ENCODE peak calls at places on chromosome 9, in seven cellular contexts. E is stomach, O is NB4, Z is HCT116, G is heart left ventricle, V is IMR-90, W is spleen. L is an unnamed sample.

GRCh38 chr9:77848897-77849296 is 182.7 kb downstream of the GNAQ start:
- DNase-seq in E (no peak), O (peak), Z (no peak), G (no peak), V (peak), W (no peak), L (no peak)

GRCh38 chr9:113808391-113809191 is 67.5 kb upstream of the ZNF618 start:
- DNase-seq in E (no peak), O (peak), Z (peak), G (no peak), V (peak), W (no peak), L (no peak)

GRCh38 chr9:79403495-79403894 is 168.3 kb upstream of the TLE4 start:
- DNase-seq in E (no peak), O (no peak), Z (no peak), G (no peak), V (no peak), W (no peak), L (no peak)

GRCh38 chr9:125759812-125760134 is 12.6 kb downstream of the PBX3 start:
- DNase-seq in E (no peak), O (peak), Z (no peak), G (no peak), V (no peak), W (no peak), L (no peak)

GRCh38 chr9:95570646-95571045 is 53.9 kb upstream of the PTCH1 start:
- DNase-seq in E (no peak), O (peak), Z (no peak), G (no peak), V (no peak), W (no peak), L (no peak)

GRCh38 chr9:37972346-37972745 is 68.4 kb upstream of the SLC25A51 start:
- DNase-seq in E (no peak), O (no peak), Z (no peak), G (no peak), V (peak), W (peak), L (no peak)

GRCh38 chr9:74555015-74555414 is 57.9 kb downstream of the RORB start:
- DNase-seq in E (no peak), O (no peak), Z (no peak), G (peak), V (no peak), W (no peak), L (no peak)

GRCh38 chr9:131503626-131504465 is 1.1 kb downstream of the POMT1 start:
- DNase-seq in E (no peak), O (peak), Z (no peak), G (no peak), V (peak), W (no peak), L (no peak)

GRCh38 chr9:107243757-107244156 is 39.3 kb upstream of the RAD23B start:
- DNase-seq in E (peak), O (no peak), Z (peak), G (no peak), V (peak), W (no peak), L (no peak)

GRCh38 chr9:124975131-124975530 is 34.2 kb upstream of the GOLGA1 start:
- DNase-seq in E (no peak), O (no peak), Z (no peak), G (no peak), V (peak), W (no peak), L (no peak)

GRCh38 chr9:21904371-21904770 is 89.8 kb downstream of the CDKN2A start:
- DNase-seq in E (no peak), O (no peak), Z (no peak), G (no peak), V (peak), W (no peak), L (no peak)

GRCh38 chr9:124011460-124012301 is at the start of gene LHX2:
- DNase-seq in E (peak), O (peak), Z (peak), G (peak), V (peak), W (peak), L (no peak)

GRCh38 chr9:93459432-93459847 is 6.1 kb upstream of the FAM120AOS start:
- DNase-seq in E (no peak), O (no peak), Z (no peak), G (peak), V (no peak), W (no peak), L (no peak)

GRCh38 chr9:734831-735511 is 106.5 kb upstream of the DMRT1 start:
- DNase-seq in E (no peak), O (no peak), Z (no peak), G (peak), V (peak), W (no peak), L (no peak)

GRCh38 chr9:91783876-91784672 is 166.0 kb downstream of the ROR2 start:
- DNase-seq in E (no peak), O (no peak), Z (no peak), G (no peak), V (no peak), W (no peak), L (no peak)

GRCh38 chr9:124222918-124223720 is 34.6 kb upstream of the NEK6 start:
- DNase-seq in E (peak), O (peak), Z (no peak), G (peak), V (peak), W (peak), L (no peak)

GRCh38 chr9:95127249-95128176 is 190.0 kb downstream of the FANCC start:
- DNase-seq in E (peak), O (peak), Z (peak), G (peak), V (peak), W (peak), L (peak)

GRCh38 chr9:95313010-95313498 is 4.5 kb downstream of the FANCC start:
- DNase-seq in E (peak), O (peak), Z (peak), G (peak), V (peak), W (peak), L (peak)

GRCh38 chr9:123649909-123650308 is 280.0 kb downstream of the DENND1A start:
- DNase-seq in E (no peak), O (no peak), Z (no peak), G (no peak), V (no peak), W (no peak), L (no peak)

DNA sequence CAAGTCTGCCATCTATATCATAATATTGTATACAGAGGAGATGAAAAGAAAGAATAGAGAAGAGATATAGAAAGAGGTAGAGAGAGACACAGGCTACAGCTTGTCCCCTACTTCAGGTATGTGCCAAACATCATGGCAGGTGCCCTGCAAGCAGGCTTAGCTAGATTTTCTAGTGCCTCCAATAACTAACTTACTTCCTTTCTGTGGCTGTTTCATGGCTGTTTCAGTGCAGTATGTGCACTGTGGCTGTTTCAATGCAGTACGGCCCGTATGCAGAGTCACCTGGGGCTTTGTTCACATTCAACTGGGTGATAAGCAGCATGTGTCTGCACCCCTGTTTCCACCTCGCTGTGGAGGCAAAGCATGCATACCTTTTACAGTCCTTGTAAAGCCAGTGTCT is 327.2 kb downstream of the NTRK2 start:
- DNase-seq in E (no peak), O (no peak), Z (no peak), G (no peak), V (no peak), W (no peak), L (no peak)
- TF ChIP-seq POLR2A in E (no peak), O (no peak), Z (no peak), G (no peak), V (no peak), W (no peak), L (no peak)

GRCh38 chr9:134156564-134157377 is 7.6 kb downstream of the RNU6ATAC start:
- DNase-seq in E (no peak), O (no peak), Z (no peak), G (no peak), V (no peak), W (peak), L (no peak)

GRCh38 chr9:134155812-134156360 is 8.5 kb downstream of the RNU6ATAC start:
- DNase-seq in E (no peak), O (no peak), Z (no peak), G (no peak), V (no peak), W (no peak), L (no peak)

GRCh38 chr9:134158242-134158641 is 6.1 kb downstream of the RNU6ATAC start:
- DNase-seq in E (no peak), O (no peak), Z (no peak), G (no peak), V (no peak), W (peak), L (no peak)

GRCh38 chr9:134158753-134159392 is 5.5 kb downstream of the RNU6ATAC start:
- DNase-seq in E (no peak), O (peak), Z (no peak), G (no peak), V (no peak), W (peak), L (no peak)

DNA sequence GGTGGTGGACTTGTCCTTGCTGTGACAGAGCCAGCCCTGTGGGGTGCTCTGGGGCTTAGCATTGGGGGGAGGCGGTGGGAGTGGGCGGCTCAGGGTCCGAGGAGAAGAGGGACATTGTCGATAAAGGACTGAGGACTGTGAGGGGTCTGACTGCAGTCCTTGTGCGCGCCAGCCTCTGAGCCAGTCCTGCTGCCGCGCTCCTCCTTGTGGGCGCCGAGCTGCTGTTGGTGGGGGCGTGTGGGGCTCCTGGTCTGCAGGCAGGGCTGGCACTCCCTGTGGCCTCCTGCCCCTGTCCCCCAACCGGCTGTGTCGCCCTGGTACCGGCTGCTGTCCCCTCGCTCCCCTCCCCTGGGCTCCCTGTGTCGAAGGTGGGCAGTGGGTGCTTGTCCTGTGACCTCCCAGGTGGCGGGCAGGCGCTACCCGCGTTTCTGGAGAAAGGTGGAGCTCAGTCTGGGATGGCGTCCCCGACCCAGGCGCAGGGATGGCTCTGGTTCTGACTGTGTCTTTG is 6.9 kb downstream of the RNU6ATAC start:
- DNase-seq in E (no peak), O (no peak), Z (no peak), G (no peak), V (no peak), W (peak), L (no peak)
- TF ChIP-seq POLR2A in E (no peak), O (no peak), Z (no peak), G (no peak), V (no peak), W (no peak), L (no peak)

GRCh38 chr9:98810106-98810840 is 2.8 kb downstream of the GALNT12 start:
- DNase-seq in E (no peak), O (no peak), Z (no peak), G (no peak), V (no peak), W (no peak), L (no peak)
- TF ChIP-seq POLR2A in E (no peak), O (no peak), Z (no peak), G (no peak), V (no peak), W (no peak), L (no peak)

DNA sequence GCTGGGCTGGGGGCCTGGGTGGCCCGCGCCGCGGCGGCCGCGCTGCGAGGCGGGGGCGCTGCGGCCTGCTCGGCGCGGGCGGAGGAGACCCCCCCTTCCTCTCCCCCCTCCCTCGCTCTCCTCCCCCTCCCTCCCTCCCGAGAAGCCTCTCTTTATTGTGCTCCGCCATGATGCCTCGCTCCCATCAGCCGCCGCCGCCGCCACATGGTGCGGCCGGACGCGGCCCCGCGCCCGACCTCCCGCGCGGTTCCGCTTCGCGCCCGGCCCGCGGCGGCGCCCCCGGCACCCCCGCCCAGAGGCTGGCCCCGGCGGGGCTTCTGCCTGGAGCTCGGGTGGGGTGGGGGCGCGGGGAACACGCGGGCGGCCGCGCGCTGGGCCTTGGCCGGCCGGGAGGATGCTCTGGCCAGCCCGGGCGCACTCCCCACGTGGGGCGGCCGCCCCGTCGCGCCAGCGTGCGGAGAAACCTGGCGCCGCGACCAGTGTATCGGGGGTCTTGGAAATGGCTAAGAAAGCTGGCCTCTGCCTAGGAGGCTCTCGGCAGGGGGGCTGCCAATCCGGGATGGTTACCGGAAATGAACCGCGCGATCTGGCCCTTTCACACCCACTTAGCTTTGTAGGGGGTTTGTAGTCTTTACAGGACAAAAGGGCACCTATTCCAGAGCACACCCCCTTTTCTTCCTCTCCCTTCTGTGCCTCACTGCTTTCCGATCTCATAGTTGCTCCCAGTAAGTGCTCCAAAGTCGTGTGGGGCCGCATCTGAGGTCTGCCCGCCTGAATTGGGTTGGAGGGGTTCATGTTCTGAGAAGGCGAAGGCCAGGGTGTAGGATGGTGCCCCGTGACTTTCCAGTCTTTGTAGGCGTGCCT is 1.0 kb downstream of the SET start:
- DNase-seq in E (peak), O (peak), Z (no peak), G (peak), V (peak), W (peak), L (no peak)
- TF ChIP-seq POLR2A in E (no peak), O (no peak), Z (no peak), G (no peak), V (no peak), W (no peak), L (peak)

GRCh38 chr9:20376780-20377179 is 245.5 kb downstream of the MLLT3 start:
- DNase-seq in E (no peak), O (no peak), Z (no peak), G (no peak), V (no peak), W (no peak), L (no peak)
- TF ChIP-seq POLR2A in E (no peak), O (no peak), Z (no peak), G (no peak), V (no peak), W (no peak), L (no peak)